ENCODE peak calls at places on chromosome 9, in seven cellular contexts. K is left lung, V is choroid plexus epithelial cell, Q is fibroblast of lung, E is coronary artery, M is GM20000, I is fibroblast of mammary gland. N is an unnamed sample.

GRCh38 chr9:69034071-69034470 is 1.5 kb upstream of the FXN start:
- DNase-seq in K (no peak), V (no peak), Q (no peak), E (no peak), M (no peak), I (no peak), N (no peak)

GRCh38 chr9:134597957-134598883 is 43.4 kb upstream of the COL5A1 start:
- DNase-seq in K (no peak), V (no peak), Q (no peak), E (peak), M (no peak), I (no peak), N (no peak)

GRCh38 chr9:15959663-15960062 is 406.8 kb downstream of the CCDC171 start:
- DNase-seq in K (no peak), V (no peak), Q (no peak), E (no peak), M (no peak), I (no peak), N (no peak)

GRCh38 chr9:96218821-96219614 is 83.0 kb downstream of the HSD17B3 start:
- DNase-seq in K (peak), V (no peak), Q (no peak), E (no peak), M (peak), I (no peak), N (no peak)

GRCh38 chr9:69324549-69325401 is at the start of gene ENTREP1:
- DNase-seq in K (peak), V (peak), Q (peak), E (no peak), M (peak), I (peak), N (no peak)

GRCh38 chr9:92146610-92147009 is 31.4 kb upstream of the SPTLC1 start:
- DNase-seq in K (no peak), V (peak), Q (peak), E (no peak), M (no peak), I (peak), N (no peak)

GRCh38 chr9:135156525-135157510 is 69.3 kb downstream of the OLFM1 start:
- DNase-seq in K (peak), V (peak), Q (peak), E (no peak), M (peak), I (peak), N (no peak)

GRCh38 chr9:71662086-71662485 is 106.2 kb downstream of the CEMIP2 start:
- DNase-seq in K (no peak), V (no peak), Q (no peak), E (no peak), M (no peak), I (no peak), N (no peak)

GRCh38 chr9:124293712-124294504 is 36.2 kb downstream of the NEK6 start:
- DNase-seq in K (no peak), V (no peak), Q (no peak), E (no peak), M (no peak), I (no peak), N (no peak)
- TF ChIP-seq CTCF in K (no peak), V (peak), Q (no peak), E (no peak), M (no peak), I (no peak), N (no peak)

DNA sequence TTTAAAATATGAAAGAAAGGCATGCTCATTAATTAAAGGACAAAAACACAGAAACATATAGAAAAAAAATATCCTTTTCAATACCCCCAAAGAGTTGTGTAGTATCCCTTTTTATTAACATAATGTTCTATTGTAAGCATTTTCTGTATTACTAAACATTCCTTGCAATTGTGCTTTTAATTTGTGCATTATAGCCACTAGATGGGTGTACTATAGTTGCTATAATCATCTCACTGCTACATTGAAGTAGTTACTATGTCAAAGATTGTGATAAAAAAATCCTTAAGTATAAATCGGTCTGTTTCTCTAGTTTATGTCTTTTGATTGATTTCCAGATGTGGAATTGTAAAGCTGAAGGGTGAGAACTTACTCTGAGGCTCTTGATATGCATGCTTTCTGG is 21.4 kb downstream of the FREM1 start:
- DNase-seq in K (no peak), V (no peak), Q (peak), E (no peak), M (no peak), I (no peak), N (no peak)
- TF ChIP-seq CTCF in K (no peak), V (no peak), Q (no peak), E (no peak), M (no peak), I (no peak), N (no peak)

GRCh38 chr9:127418037-127418471 is 6.1 kb upstream of the ZNF79 start:
- DNase-seq in K (no peak), V (peak), Q (no peak), E (no peak), M (no peak), I (no peak), N (no peak)
- TF ChIP-seq CTCF in K (no peak), V (peak), Q (no peak), E (no peak), M (no peak), I (no peak), N (peak)

GRCh38 chr9:695252-695651 is 146.2 kb upstream of the DMRT1 start:
- DNase-seq in K (no peak), V (no peak), Q (no peak), E (no peak), M (no peak), I (no peak), N (no peak)

GRCh38 chr9:694499-695154 is 146.9 kb upstream of the DMRT1 start:
- DNase-seq in K (no peak), V (peak), Q (peak), E (no peak), M (no peak), I (peak), N (no peak)

GRCh38 chr9:698937-699336 is 142.6 kb upstream of the DMRT1 start:
- DNase-seq in K (no peak), V (no peak), Q (no peak), E (no peak), M (no peak), I (no peak), N (no peak)

GRCh38 chr9:698276-698675 is 143.2 kb upstream of the DMRT1 start:
- DNase-seq in K (no peak), V (peak), Q (peak), E (no peak), M (no peak), I (peak), N (no peak)

DNA sequence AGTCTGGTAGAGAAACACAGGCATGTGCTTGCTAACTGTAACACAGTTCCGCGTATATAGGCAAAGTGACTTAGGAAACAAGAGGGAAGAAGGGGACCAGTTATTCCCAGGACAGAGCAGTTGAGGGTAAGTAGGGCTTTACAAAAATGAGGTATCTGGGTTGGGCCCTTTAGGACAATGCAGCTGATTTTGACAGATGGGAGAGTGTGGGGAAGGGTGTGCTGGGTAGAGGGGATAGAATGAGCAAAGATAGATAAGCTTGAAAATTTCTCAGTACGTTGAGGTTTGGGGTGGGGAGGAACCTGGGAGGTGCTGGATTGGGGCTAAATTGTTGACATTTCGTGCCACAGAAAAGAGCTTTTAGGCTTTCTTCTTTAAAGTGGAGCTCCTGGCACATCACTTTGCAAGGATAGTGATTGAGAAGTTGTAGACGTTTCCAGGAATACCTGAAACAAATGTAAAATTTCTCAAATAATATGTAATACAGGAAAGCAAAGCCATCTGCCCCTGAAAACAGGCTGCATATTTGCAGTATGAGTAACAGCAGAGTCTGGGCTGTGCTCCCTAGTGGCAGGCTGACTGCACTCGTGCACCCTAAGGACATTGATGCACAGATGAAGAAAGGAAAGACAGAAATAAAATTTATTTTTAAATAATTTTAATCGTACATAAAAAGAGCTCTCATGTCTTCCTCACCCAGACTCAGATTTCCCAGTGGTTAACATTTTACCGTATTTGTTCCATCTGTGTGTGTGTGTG is 145.0 kb upstream of the DMRT1 start:
- DNase-seq in K (no peak), V (peak), Q (peak), E (no peak), M (no peak), I (peak), N (no peak)
- TF ChIP-seq CTCF in K (no peak), V (peak), Q (no peak), E (no peak), M (no peak), I (peak), N (peak)

DNA sequence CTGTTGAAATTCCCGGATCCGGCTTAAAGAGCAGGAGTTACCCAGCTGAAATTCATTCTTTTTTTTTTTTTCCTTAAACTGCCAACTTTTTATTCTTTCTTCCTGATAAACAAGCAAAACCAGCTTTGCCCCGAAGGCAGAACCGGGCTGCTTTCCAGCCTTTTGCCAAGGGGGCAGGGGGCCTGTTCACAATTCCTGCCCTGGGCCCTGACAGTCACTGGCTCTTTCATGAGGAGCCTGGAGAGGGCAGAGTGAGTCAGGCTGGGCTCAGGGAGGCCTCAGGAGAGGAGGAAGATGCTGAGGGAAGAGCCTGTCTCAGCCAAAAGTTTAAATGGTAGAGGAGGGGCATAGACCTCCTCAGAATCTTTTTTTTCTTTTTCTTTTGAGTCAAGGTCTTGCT is 4.8 kb downstream of the GLIPR2 start:
- DNase-seq in K (no peak), V (peak), Q (peak), E (no peak), M (no peak), I (peak), N (no peak)
- TF ChIP-seq CTCF in K (no peak), V (peak), Q (peak), E (no peak), M (no peak), I (peak), N (peak)

GRCh38 chr9:120842685-120843485 is at the start of gene PSMD5:
- DNase-seq in K (peak), V (peak), Q (peak), E (peak), M (peak), I (peak), N (peak)
- TF ChIP-seq CTCF in K (no peak), V (peak), Q (no peak), E (no peak), M (no peak), I (no peak), N (no peak)